ENCODE peak calls at places on chromosomes 12 and 14, in eight cellular contexts. L is AG04450, D is endodermal cell, F is MCF 10A, G is Calu3, S is lower lobe of right lung, H is mesothelial cell of epicardium, K is H1. M is an unnamed sample.

GRCh38 chr12:124520258-124520657 is 47.2 kb downstream of the NCOR2 start:
- DNase-seq in L (no peak), S (peak), K (no peak), D (no peak), F (peak), H (no peak), G (peak), M (no peak)

GRCh38 chr12:113201187-113202177 is 16.0 kb downstream of the RITA1 start:
- DNase-seq in D (no peak), F (no peak), G (no peak), K (no peak), S (no peak), H (no peak), L (no peak), M (no peak)

GRCh38 chr14:101508196-101508947 is 52.9 kb upstream of the DIO3 start:
- DNase-seq in H (no peak), D (peak), S (peak), K (no peak), G (no peak), F (no peak), L (no peak), M (no peak)

GRCh38 chr14:68789798-68790655 is 2.8 kb downstream of the ZFP36L1 start:
- DNase-seq in G (peak), L (no peak), H (no peak), S (no peak), F (peak), D (peak), K (no peak), M (no peak)

GRCh38 chr14:52268191-52269061 is 928 bp downstream of the PTGDR start:
- DNase-seq in S (no peak), F (no peak), H (no peak), G (no peak), D (peak), L (no peak), K (no peak), M (no peak)

GRCh38 chr14:92456215-92457017 is 57.2 kb upstream of the RIN3 start:
- DNase-seq in S (peak), K (peak), G (peak), F (peak), H (no peak), L (peak), D (peak), M (peak)

GRCh38 chr14:60349663-60350365 is 100.8 kb downstream of the PPM1A start:
- DNase-seq in G (peak), K (no peak), D (peak), L (peak), F (peak), H (no peak), S (no peak), M (peak)

GRCh38 chr14:38430522-38430921 is 174.6 kb upstream of the CLEC14A start:
- DNase-seq in S (no peak), F (no peak), G (no peak), L (no peak), D (no peak), H (no peak), K (no peak), M (no peak)

GRCh38 chr14:26377150-26377549 is 220.7 kb downstream of the NOVA1 start:
- DNase-seq in H (no peak), F (no peak), G (no peak), S (no peak), D (peak), L (no peak), K (no peak), M (no peak)

GRCh38 chr14:52850520-52850919 is 59.1 kb upstream of the GNPNAT1 start:
- DNase-seq in L (no peak), F (no peak), D (no peak), S (no peak), G (no peak), H (no peak), K (no peak), M (no peak)

GRCh38 chr12:108634225-108634795 is 616 bp upstream of the SELPLG start:
- DNase-seq in D (peak), K (no peak), H (no peak), F (no peak), S (peak), L (no peak), G (no peak), M (no peak)

GRCh38 chr14:55898938-55899337 is 219.3 kb upstream of the PELI2 start:
- DNase-seq in L (no peak), S (no peak), D (no peak), F (no peak), K (no peak), H (no peak), G (no peak), M (no peak)
- TF ChIP-seq CTCF in L (no peak), S (no peak), D (no peak), F (no peak), K (no peak), H (no peak), G (no peak), M (no peak)

GRCh38 chr12:636632-637031 is 26.6 kb downstream of the NINJ2 start:
- DNase-seq in H (no peak), S (no peak), G (no peak), D (peak), L (no peak), K (no peak), F (no peak), M (no peak)
- TF ChIP-seq CTCF in H (no peak), S (no peak), G (no peak), D (no peak), L (no peak), K (no peak), F (no peak), M (no peak)

DNA sequence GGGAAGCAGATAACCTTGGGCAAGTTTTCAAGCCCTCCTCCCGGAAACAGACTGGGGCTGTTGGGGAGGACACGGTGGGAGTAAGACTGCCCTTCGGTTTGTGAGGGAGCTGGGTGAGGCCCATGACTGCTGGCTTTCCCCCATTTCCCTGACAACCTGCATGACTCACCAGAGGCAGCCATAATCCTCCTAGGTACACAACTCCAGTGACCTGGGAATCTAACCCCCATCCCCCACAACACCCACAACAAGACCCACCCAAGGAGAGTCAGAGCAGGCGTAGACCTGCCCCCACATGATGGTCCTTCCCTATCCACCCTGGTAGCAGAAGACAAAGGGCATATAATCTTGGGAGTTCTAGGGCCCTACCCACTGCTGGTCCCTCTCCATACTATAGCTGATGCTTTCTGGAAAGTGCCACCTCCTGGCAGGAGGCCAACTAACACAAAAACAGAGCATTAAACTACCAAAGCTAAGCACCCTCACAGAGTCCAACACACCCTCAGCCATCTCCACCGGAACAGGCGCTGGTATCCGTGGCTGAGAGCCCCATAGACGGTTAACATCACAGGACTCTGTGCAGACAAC is 14.8 kb downstream of the DDX24 start:
- DNase-seq in D (peak), G (peak), S (no peak), K (no peak), H (no peak), F (peak), L (no peak), M (no peak)
- TF ChIP-seq CTCF in D (peak), G (no peak), S (no peak), K (peak), H (no peak), F (no peak), L (no peak), M (no peak)

DNA sequence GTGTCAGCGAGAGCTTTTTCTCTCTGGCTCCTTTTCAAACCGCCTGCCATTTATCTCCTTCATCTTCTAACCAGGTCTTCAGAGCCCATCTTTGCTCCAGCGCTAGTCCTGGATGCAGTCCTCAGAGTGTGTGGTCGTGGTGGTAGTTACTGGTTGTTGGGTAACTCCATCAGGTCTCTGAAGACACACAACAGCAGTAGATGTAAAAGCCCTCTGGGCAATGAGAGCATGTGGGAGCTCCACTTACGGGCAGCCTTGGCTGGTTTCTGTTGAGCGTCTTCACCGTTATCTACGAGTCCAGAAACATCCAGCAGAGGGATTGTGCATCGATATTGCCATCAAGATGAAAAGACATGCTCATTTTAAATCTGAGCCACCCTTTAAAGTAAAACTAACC is 61.2 kb downstream of the FBXL14 start:
- DNase-seq in S (no peak), K (no peak), G (no peak), D (no peak), L (no peak), F (no peak), H (no peak), M (peak)
- TF ChIP-seq CTCF in S (no peak), K (no peak), G (no peak), D (no peak), L (no peak), F (no peak), H (no peak), M (no peak)

DNA sequence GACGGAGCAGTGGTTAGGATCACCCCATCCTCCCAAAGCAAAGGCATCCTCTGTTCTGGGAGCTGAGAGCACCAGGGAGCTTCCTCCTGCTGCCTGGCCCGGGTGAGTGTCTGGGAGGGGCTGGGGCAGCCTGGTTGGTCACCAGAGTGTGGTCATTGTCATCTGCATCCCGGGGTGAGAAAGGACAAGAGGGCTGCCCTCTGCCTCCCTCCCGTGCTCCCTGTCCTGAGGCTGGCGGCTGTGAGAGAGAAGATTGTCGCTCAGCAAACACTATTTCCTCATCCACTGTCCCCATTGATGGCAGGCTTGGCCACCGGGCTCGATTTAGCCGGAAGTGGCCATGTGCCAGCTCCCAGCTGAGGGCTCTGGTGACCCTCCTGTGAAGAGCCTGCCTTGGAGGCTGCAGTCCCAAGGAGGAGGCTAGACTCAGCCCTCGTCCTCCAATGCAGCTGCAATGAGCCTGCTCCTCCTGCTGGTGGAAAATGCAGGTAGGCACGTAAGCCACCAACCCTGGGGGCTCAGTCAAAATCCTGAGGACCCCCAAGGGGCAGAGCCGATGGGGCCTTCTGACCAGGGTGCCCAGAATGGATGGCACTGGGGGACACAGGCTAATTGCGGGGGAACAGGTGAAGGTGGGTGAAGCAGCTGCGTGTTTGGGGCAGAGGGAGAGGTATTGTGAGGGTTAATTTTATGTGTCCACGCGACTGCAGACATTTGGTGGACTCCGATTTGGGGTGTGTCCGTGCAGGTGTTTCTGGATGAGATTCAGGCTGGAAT is 155.7 kb downstream of the KIF26A start:
- DNase-seq in G (no peak), L (no peak), F (peak), K (no peak), D (peak), S (peak), H (peak), M (no peak)
- TF ChIP-seq CTCF in G (no peak), L (no peak), F (peak), K (peak), D (peak), S (peak), H (no peak), M (no peak)

GRCh38 chr12:131833896-131834641 is 5.9 kb downstream of the MMP17 start:
- DNase-seq in K (no peak), S (no peak), F (peak), H (no peak), D (peak), L (no peak), G (no peak), M (no peak)
- TF ChIP-seq CTCF in K (peak), S (peak), F (peak), H (no peak), D (peak), L (peak), G (peak), M (no peak)